ENCODE peak calls at places on chromosome 1, in six cellular contexts. One of them, this sample, is unnamed.

GRCh38 chr1:225554216-225554812 is 98.6 kb downstream of the ENAH start:
- DNase-seq in esophagus squamous epithelium: no peak
- DNase-seq in sigmoid colon: no peak
- DNase-seq in body of pancreas: no peak
- DNase-seq in prostate gland: no peak
- DNase-seq in ovary: no peak
- DNase-seq in this sample: no peak

GRCh38 chr1:182643699-182644098 is 39.5 kb upstream of the RGS16 start:
- DNase-seq in esophagus squamous epithelium: no peak
- DNase-seq in sigmoid colon: no peak
- DNase-seq in body of pancreas: no peak
- DNase-seq in prostate gland: no peak
- DNase-seq in ovary: no peak
- DNase-seq in this sample: no peak

GRCh38 chr1:26474824-26475223 is 2.6 kb downstream of the HMGN2 start:
- DNase-seq in esophagus squamous epithelium: no peak
- DNase-seq in sigmoid colon: peak
- DNase-seq in body of pancreas: no peak
- DNase-seq in prostate gland: no peak
- DNase-seq in ovary: no peak
- DNase-seq in this sample: no peak

GRCh38 chr1:205061665-205062069 is 18.7 kb downstream of the CNTN2 start:
- DNase-seq in esophagus squamous epithelium: no peak
- DNase-seq in sigmoid colon: peak
- DNase-seq in body of pancreas: peak
- DNase-seq in prostate gland: peak
- DNase-seq in ovary: peak
- DNase-seq in this sample: peak

GRCh38 chr1:165225650-165226049 is 130.9 kb downstream of the LMX1A start:
- DNase-seq in esophagus squamous epithelium: no peak
- DNase-seq in sigmoid colon: no peak
- DNase-seq in body of pancreas: no peak
- DNase-seq in prostate gland: no peak
- DNase-seq in ovary: no peak
- DNase-seq in this sample: no peak

GRCh38 chr1:3922201-3922725 is 22.2 kb upstream of the C1orf174 start:
- DNase-seq in esophagus squamous epithelium: no peak
- DNase-seq in sigmoid colon: no peak
- DNase-seq in body of pancreas: no peak
- DNase-seq in prostate gland: no peak
- DNase-seq in ovary: no peak
- DNase-seq in this sample: no peak

GRCh38 chr1:157140068-157140588 is 1.9 kb upstream of the ETV3 start:
- DNase-seq in esophagus squamous epithelium: no peak
- DNase-seq in sigmoid colon: no peak
- DNase-seq in body of pancreas: no peak
- DNase-seq in prostate gland: no peak
- DNase-seq in ovary: no peak
- DNase-seq in this sample: no peak

GRCh38 chr1:39378377-39378776 is 113.1 kb upstream of the BMP8A start:
- DNase-seq in esophagus squamous epithelium: no peak
- DNase-seq in sigmoid colon: no peak
- DNase-seq in body of pancreas: peak
- DNase-seq in prostate gland: peak
- DNase-seq in ovary: no peak
- DNase-seq in this sample: no peak

GRCh38 chr1:153545067-153546055 is at the start of gene S100A4:
- DNase-seq in esophagus squamous epithelium: peak
- DNase-seq in sigmoid colon: peak
- DNase-seq in body of pancreas: peak
- DNase-seq in prostate gland: peak
- DNase-seq in ovary: peak
- DNase-seq in this sample: peak

GRCh38 chr1:183180213-183180612 is 5.9 kb upstream of the LAMC2 start:
- DNase-seq in esophagus squamous epithelium: no peak
- DNase-seq in sigmoid colon: peak
- DNase-seq in body of pancreas: peak
- DNase-seq in prostate gland: peak
- DNase-seq in ovary: peak
- DNase-seq in this sample: no peak

DNA sequence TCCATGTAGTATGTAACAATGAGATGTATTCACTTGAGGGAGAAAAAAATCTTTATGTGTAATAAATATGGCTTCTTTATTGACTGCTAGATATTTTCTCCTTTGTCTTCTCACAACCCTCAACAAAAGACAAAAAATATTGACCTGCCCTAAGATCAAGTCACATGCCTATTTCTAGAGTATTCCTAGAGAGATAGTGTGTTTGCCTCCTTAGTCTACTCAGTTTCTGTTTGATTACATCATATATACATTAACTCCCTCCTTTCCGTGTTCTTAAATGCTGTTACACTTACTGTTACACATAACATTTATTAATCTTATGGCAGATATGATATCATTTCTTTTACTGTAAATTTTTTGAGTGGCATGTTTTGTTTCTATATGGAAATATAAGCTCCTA is 281.6 kb upstream of the RGS18 start:
- DNase-seq in esophagus squamous epithelium: no peak
- DNase-seq in sigmoid colon: no peak
- DNase-seq in body of pancreas: no peak
- DNase-seq in prostate gland: no peak
- DNase-seq in ovary: no peak
- DNase-seq in this sample: no peak
- TF ChIP-seq POLR2A in esophagus squamous epithelium: no peak
- TF ChIP-seq POLR2A in sigmoid colon: no peak
- TF ChIP-seq POLR2A in body of pancreas: no peak
- TF ChIP-seq POLR2A in prostate gland: no peak
- TF ChIP-seq POLR2A in ovary: no peak
- TF ChIP-seq POLR2A in this sample: no peak

DNA sequence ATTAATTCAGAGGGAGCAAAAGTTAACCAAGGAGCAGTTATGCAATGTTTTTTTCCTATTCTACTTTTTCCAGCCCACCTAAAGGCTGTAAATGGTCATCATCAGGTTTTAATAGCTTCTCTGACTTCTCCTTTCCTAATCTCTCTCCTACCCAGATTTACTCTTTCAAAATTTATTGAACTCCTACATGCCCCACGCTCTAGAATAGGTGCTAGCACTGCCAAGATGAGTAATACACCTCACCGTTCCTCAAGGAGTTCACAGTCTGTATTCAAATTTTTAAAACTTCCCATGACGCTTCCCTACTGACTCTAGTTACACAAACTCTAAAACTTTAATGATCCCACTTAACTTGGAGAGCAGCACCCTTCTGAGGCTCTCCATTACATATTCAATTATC is 51.7 kb downstream of the ALG14 start:
- DNase-seq in esophagus squamous epithelium: no peak
- DNase-seq in sigmoid colon: no peak
- DNase-seq in body of pancreas: no peak
- DNase-seq in prostate gland: no peak
- DNase-seq in ovary: no peak
- DNase-seq in this sample: no peak
- TF ChIP-seq POLR2A in esophagus squamous epithelium: no peak
- TF ChIP-seq POLR2A in sigmoid colon: no peak
- TF ChIP-seq POLR2A in body of pancreas: no peak
- TF ChIP-seq POLR2A in prostate gland: no peak
- TF ChIP-seq POLR2A in ovary: no peak
- TF ChIP-seq POLR2A in this sample: no peak

GRCh38 chr1:2558420-2558819 is 2.2 kb downstream of the TNFRSF14 start:
- DNase-seq in esophagus squamous epithelium: no peak
- DNase-seq in sigmoid colon: no peak
- DNase-seq in body of pancreas: no peak
- DNase-seq in prostate gland: no peak
- DNase-seq in ovary: no peak
- DNase-seq in this sample: no peak

GRCh38 chr1:2558861-2559260 is 2.7 kb downstream of the TNFRSF14 start:
- DNase-seq in esophagus squamous epithelium: no peak
- DNase-seq in sigmoid colon: no peak
- DNase-seq in body of pancreas: no peak
- DNase-seq in prostate gland: no peak
- DNase-seq in ovary: peak
- DNase-seq in this sample: no peak

GRCh38 chr1:2558030-2558400 is 1.8 kb downstream of the TNFRSF14 start:
- DNase-seq in esophagus squamous epithelium: no peak
- DNase-seq in sigmoid colon: no peak
- DNase-seq in body of pancreas: no peak
- DNase-seq in prostate gland: no peak
- DNase-seq in ovary: no peak
- DNase-seq in this sample: no peak

GRCh38 chr1:2560299-2561073 is 4.3 kb downstream of the TNFRSF14 start:
- DNase-seq in esophagus squamous epithelium: no peak
- DNase-seq in sigmoid colon: no peak
- DNase-seq in body of pancreas: no peak
- DNase-seq in prostate gland: no peak
- DNase-seq in ovary: peak
- DNase-seq in this sample: no peak

GRCh38 chr1:2559509-2560298 is 3.5 kb downstream of the TNFRSF14 start:
- DNase-seq in esophagus squamous epithelium: no peak
- DNase-seq in sigmoid colon: no peak
- DNase-seq in body of pancreas: no peak
- DNase-seq in prostate gland: no peak
- DNase-seq in ovary: peak
- DNase-seq in this sample: no peak
- TF ChIP-seq POLR2A in esophagus squamous epithelium: no peak
- TF ChIP-seq POLR2A in sigmoid colon: no peak
- TF ChIP-seq POLR2A in body of pancreas: no peak
- TF ChIP-seq POLR2A in prostate gland: no peak
- TF ChIP-seq POLR2A in ovary: no peak
- TF ChIP-seq POLR2A in this sample: no peak

DNA sequence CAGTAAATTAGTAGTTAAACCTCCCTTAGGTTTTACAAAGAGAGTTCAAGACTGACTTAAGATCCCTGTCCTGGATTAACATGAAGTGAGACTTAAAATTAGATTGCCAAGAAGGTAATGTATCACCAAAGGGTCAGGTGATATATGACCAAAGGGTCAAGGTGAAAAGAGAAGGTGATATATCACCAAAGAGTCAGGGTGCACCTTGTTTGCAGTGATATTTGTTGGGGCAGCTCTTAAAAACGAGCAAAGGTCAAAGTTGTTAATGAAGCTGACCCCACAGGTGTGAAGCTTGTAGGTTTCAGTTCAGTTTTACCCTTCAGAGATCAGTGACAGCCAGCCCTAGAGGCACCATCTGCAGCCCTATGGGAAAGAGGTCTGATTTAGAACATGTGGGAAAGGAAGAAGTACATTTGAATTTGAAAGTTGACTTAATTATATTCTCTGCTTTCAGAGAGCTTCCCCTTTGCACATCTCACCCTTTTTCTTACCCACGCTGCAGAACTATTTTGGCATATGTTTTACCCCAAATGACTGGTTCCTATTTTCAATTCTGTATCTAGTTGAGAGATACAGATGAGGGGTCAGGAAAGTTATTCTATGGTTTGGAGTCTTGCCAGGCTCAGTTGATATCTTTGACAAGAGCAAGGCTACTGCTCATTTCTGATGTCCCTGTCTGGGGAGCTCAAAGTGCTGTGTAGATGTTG is 170.8 kb downstream of the S1PR1 start:
- DNase-seq in esophagus squamous epithelium: no peak
- DNase-seq in sigmoid colon: no peak
- DNase-seq in body of pancreas: no peak
- DNase-seq in prostate gland: no peak
- DNase-seq in ovary: no peak
- DNase-seq in this sample: no peak
- TF ChIP-seq POLR2A in esophagus squamous epithelium: no peak
- TF ChIP-seq POLR2A in sigmoid colon: no peak
- TF ChIP-seq POLR2A in body of pancreas: no peak
- TF ChIP-seq POLR2A in prostate gland: no peak
- TF ChIP-seq POLR2A in ovary: no peak
- TF ChIP-seq POLR2A in this sample: no peak

GRCh38 chr1:151510957-151511635 is at the start of gene CGN:
- DNase-seq in esophagus squamous epithelium: no peak
- DNase-seq in sigmoid colon: peak
- DNase-seq in body of pancreas: peak
- DNase-seq in prostate gland: peak
- DNase-seq in ovary: peak
- DNase-seq in this sample: peak
- TF ChIP-seq POLR2A in esophagus squamous epithelium: no peak
- TF ChIP-seq POLR2A in sigmoid colon: peak
- TF ChIP-seq POLR2A in body of pancreas: peak
- TF ChIP-seq POLR2A in prostate gland: peak
- TF ChIP-seq POLR2A in ovary: peak
- TF ChIP-seq POLR2A in this sample: peak

DNA sequence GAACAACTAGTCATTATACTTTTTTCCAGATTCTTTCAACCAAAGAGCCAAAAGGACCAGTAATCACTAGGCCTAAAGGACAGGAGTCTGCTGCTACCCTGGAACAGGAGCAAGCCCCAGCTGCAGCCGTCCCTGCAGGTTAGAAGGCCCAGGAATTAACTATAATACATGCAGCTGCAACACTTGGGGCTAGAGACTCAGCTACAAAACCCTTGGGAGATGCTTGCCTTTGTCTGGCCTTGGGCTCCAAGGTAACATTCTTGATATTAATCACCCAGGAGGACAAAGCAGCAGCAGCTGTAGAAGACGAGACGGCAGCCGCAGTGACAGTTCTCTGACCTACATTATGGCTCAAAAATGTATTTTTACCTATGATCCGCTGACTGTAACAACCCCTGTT is 841.2 kb upstream of the ADGRL4 start:
- DNase-seq in esophagus squamous epithelium: no peak
- DNase-seq in sigmoid colon: no peak
- DNase-seq in body of pancreas: no peak
- DNase-seq in prostate gland: no peak
- DNase-seq in ovary: peak
- DNase-seq in this sample: no peak
- TF ChIP-seq POLR2A in esophagus squamous epithelium: no peak
- TF ChIP-seq POLR2A in sigmoid colon: no peak
- TF ChIP-seq POLR2A in body of pancreas: no peak
- TF ChIP-seq POLR2A in prostate gland: no peak
- TF ChIP-seq POLR2A in ovary: no peak
- TF ChIP-seq POLR2A in this sample: no peak

GRCh38 chr1:219928791-219929118 is 398 bp upstream of the SLC30A10 start:
- DNase-seq in esophagus squamous epithelium: no peak
- DNase-seq in sigmoid colon: no peak
- DNase-seq in body of pancreas: no peak
- DNase-seq in prostate gland: no peak
- DNase-seq in ovary: no peak
- DNase-seq in this sample: no peak

GRCh38 chr1:219927298-219927955 is 930 bp downstream of the SLC30A10 start:
- DNase-seq in esophagus squamous epithelium: no peak
- DNase-seq in sigmoid colon: no peak
- DNase-seq in body of pancreas: no peak
- DNase-seq in prostate gland: no peak
- DNase-seq in ovary: no peak
- DNase-seq in this sample: no peak

GRCh38 chr1:219927956-219928790 is at the start of gene SLC30A10:
- DNase-seq in esophagus squamous epithelium: no peak
- DNase-seq in sigmoid colon: no peak
- DNase-seq in body of pancreas: peak
- DNase-seq in prostate gland: no peak
- DNase-seq in ovary: no peak
- DNase-seq in this sample: no peak

GRCh38 chr1:219924348-219924747 is 4.0 kb downstream of the SLC30A10 start:
- DNase-seq in esophagus squamous epithelium: no peak
- DNase-seq in sigmoid colon: no peak
- DNase-seq in body of pancreas: no peak
- DNase-seq in prostate gland: no peak
- DNase-seq in ovary: no peak
- DNase-seq in this sample: no peak

GRCh38 chr1:219926363-219926998 is 1.9 kb downstream of the SLC30A10 start:
- DNase-seq in esophagus squamous epithelium: no peak
- DNase-seq in sigmoid colon: no peak
- DNase-seq in body of pancreas: no peak
- DNase-seq in prostate gland: no peak
- DNase-seq in ovary: no peak
- DNase-seq in this sample: no peak
- TF ChIP-seq POLR2A in esophagus squamous epithelium: no peak
- TF ChIP-seq POLR2A in sigmoid colon: no peak
- TF ChIP-seq POLR2A in body of pancreas: no peak
- TF ChIP-seq POLR2A in prostate gland: no peak
- TF ChIP-seq POLR2A in ovary: no peak
- TF ChIP-seq POLR2A in this sample: no peak